ENCODE peak calls at places on chromosomes 13 and 19, in ten cellular contexts. K is fibroblast of lung, C is heart left ventricle, N is lung, T is heart right ventricle, E is mucosa of descending colon, H is left lung, J is breast epithelium, M is RWPE2, I is psoas muscle. O is an unnamed sample. For H3K4me1 and H3K36me3, the result is how much of the 10 kb centered on the place peaks cover.

GRCh38 chr19:41939861-41940442 is 11.7 kb upstream of the ERFL start:
- DNase-seq in K (no peak), C (peak), N (no peak), T (no peak), E (peak), H (no peak), J (no peak), M (no peak), I (no peak), O (peak)

GRCh38 chr13:33764716-33765115 is 53.2 kb upstream of the RFC3 start:
- DNase-seq in K (no peak), C (no peak), N (no peak), T (no peak), E (peak), H (no peak), J (peak), M (no peak), I (no peak), O (no peak)

GRCh38 chr13:75445717-75446529 is 36.0 kb downstream of the TBC1D4 start:
- DNase-seq in K (no peak), C (no peak), N (no peak), T (no peak), E (no peak), H (no peak), J (no peak), M (no peak), I (no peak), O (no peak)

GRCh38 chr13:28751210-28751935 is 32.6 kb upstream of the SLC46A3 start:
- DNase-seq in K (no peak), C (no peak), N (no peak), T (no peak), E (no peak), H (no peak), J (no peak), M (no peak), I (no peak), O (no peak)

GRCh38 chr19:7705387-7706187 is 3.7 kb upstream of the FCER2 start:
- DNase-seq in K (no peak), C (peak), N (peak), T (peak), E (peak), H (peak), J (peak), M (no peak), I (peak), O (no peak)

GRCh38 chr19:48466571-48467325 is 2.4 kb upstream of the CYTH2 start:
- DNase-seq in K (peak), C (no peak), N (no peak), T (no peak), E (no peak), H (no peak), J (no peak), M (no peak), I (no peak), O (no peak)

GRCh38 chr19:16883518-16883917 is 5.3 kb upstream of the F2RL3 start:
- DNase-seq in K (no peak), C (no peak), N (no peak), T (no peak), E (no peak), H (no peak), J (peak), M (peak), I (no peak), O (no peak)

GRCh38 chr13:37700887-37701286 is 102.3 kb upstream of the POSTN start:
- DNase-seq in K (peak), C (no peak), N (no peak), T (no peak), E (no peak), H (no peak), J (no peak), M (no peak), I (no peak), O (no peak)

GRCh38 chr13:76707360-76707759 is 178.8 kb downstream of the KCTD12 start:
- DNase-seq in K (peak), C (no peak), N (no peak), T (no peak), E (no peak), H (no peak), J (no peak), M (no peak), I (no peak), O (no peak)

GRCh38 chr19:10111405-10111811 is at the start of gene P2RY11:
- DNase-seq in K (no peak), C (no peak), N (no peak), T (no peak), E (peak), H (no peak), J (no peak), M (no peak), I (peak), O (no peak)

GRCh38 chr19:10661946-10662345 is 7.8 kb downstream of the ILF3 start:
- DNase-seq in K (no peak), C (no peak), N (no peak), T (no peak), E (no peak), H (no peak), J (no peak), M (no peak), I (no peak), O (no peak)

GRCh38 chr19:11195681-11196080 is 1.7 kb downstream of the KANK2 start:
- DNase-seq in K (no peak), C (no peak), N (no peak), T (no peak), E (no peak), H (no peak), J (no peak), M (no peak), I (no peak), O (no peak)

GRCh38 chr13:50969691-50970090 is 60.1 kb downstream of the RNASEH2B start:
- DNase-seq in K (peak), C (no peak), N (no peak), T (no peak), E (peak), H (no peak), J (no peak), M (no peak), I (no peak), O (peak)

GRCh38 chr13:109200556-109200955 is 571.1 kb downstream of the MYO16 start:
- DNase-seq in K (no peak), C (no peak), N (no peak), T (no peak), E (no peak), H (no peak), J (no peak), M (no peak), I (no peak), O (no peak)

GRCh38 chr19:9937001-9937411 is 691 bp upstream of the OLFM2 start:
- DNase-seq in K (no peak), C (no peak), N (no peak), T (no peak), E (no peak), H (no peak), J (no peak), M (no peak), I (no peak), O (peak)

GRCh38 chr13:21074601-21075302 is 13.4 kb upstream of the LATS2 start:
- DNase-seq in K (no peak), C (peak), N (no peak), T (peak), E (no peak), H (no peak), J (no peak), M (no peak), I (no peak), O (no peak)

GRCh38 chr13:70253834-70254233 is 145.6 kb upstream of the KLHL1 start:
- DNase-seq in K (peak), C (no peak), N (no peak), T (no peak), E (no peak), H (no peak), J (no peak), M (no peak), I (no peak), O (peak)

GRCh38 chr19:21439372-21439771 is 42.4 kb downstream of the ZNF493 start:
- DNase-seq in K (no peak), C (no peak), N (no peak), T (no peak), E (no peak), H (no peak), J (peak), M (no peak), I (no peak), O (no peak)

GRCh38 chr19:55410168-55410567 is 2.6 kb upstream of the UBE2S start:
- DNase-seq in K (no peak), C (no peak), N (no peak), T (no peak), E (no peak), H (no peak), J (no peak), M (no peak), I (no peak), O (no peak)

GRCh38 chr13:20128459-20128927 is 32.4 kb downstream of the GJA3 start:
- DNase-seq in K (no peak), C (no peak), N (no peak), T (no peak), E (peak), H (no peak), J (no peak), M (no peak), I (no peak), O (no peak)

GRCh38 chr19:10892256-10892655 is 20.9 kb downstream of the CARM1 start:
- DNase-seq in K (no peak), C (no peak), N (no peak), T (no peak), E (no peak), H (no peak), J (no peak), M (no peak), I (peak), O (no peak)

GRCh38 chr13:30301827-30302226 is 5.5 kb downstream of the KATNAL1 start:
- DNase-seq in K (peak), C (no peak), N (no peak), T (no peak), E (no peak), H (no peak), J (no peak), M (no peak), I (no peak), O (no peak)

GRCh38 chr19:16168465-16169081 is 4.8 kb downstream of the CIB3 start:
- DNase-seq in K (peak), C (no peak), N (no peak), T (no peak), E (no peak), H (no peak), J (no peak), M (no peak), I (no peak), O (no peak)

GRCh38 chr19:30675086-30675485 is 302.9 kb downstream of the ZNF536 start:
- DNase-seq in K (no peak), C (no peak), N (no peak), T (no peak), E (no peak), H (no peak), J (no peak), M (no peak), I (no peak), O (no peak)

GRCh38 chr13:47962237-47962636 is 38.8 kb downstream of the SUCLA2 start:
- DNase-seq in K (no peak), C (no peak), N (no peak), T (no peak), E (no peak), H (no peak), J (no peak), M (no peak), I (no peak), O (no peak)

GRCh38 chr13:77042566-77043177 is 15.7 kb upstream of the FBXL3 start:
- DNase-seq in K (no peak), C (no peak), N (no peak), T (no peak), E (no peak), H (no peak), J (no peak), M (no peak), I (no peak), O (no peak)

GRCh38 chr19:55158423-55158822 is 891 bp upstream of the TNNI3 start:
- DNase-seq in K (no peak), C (no peak), N (no peak), T (no peak), E (no peak), H (no peak), J (no peak), M (no peak), I (no peak), O (no peak)

DNA sequence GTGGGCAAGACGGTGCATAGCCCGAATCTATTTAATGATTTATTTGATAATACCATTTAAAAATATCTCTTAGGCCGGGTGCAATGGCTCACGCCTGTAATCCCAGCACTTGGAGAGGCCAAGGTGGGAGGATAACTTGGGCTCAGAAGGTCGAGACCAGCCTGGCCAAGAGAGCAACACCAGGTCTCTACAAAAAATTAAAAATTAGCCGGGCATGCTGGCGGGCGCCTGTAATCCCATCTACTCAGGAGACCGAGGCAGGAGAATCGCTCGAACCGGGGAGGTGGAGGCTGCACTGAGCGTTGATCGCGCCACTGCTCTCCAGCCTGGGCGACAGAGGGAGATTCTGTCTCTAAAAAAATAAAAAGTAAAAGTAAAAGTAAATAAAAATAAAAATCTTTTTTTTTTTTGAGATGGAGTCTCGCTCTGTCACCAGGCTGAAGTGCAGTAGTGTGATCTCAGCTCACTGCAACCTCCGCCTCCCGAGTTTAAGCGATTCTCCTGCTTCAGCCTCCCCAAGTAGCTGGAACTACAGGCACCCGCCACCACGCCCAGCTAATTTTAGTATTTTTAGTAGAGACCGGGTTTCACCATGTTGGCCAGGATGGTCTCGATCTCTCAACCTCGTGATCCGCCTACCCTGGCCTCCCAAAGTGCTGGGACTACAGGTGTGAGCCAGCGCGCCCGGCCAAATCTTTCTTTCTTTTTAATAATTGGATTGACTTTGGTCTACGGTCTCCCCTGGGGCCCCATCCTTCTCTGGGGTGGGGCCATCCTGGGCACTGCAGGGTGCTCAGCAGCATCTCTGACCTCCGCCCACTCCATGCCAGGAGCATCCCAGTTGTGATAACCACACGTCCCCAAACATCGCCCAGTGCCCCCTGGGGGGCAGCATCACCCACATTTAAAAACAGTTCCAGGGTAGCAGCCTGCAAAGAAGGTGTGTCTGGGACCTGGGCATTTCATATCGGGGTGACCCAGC is 90.7 kb downstream of the GNG7 start:
- DNase-seq in K (no peak), C (no peak), N (no peak), T (no peak), E (no peak), H (no peak), J (no peak), M (no peak), I (no peak), O (no peak)
- TF ChIP-seq CTCF in K (no peak), C (peak), N (no peak), T (peak), E (no peak), H (no peak), J (no peak), M (peak), I (no peak), O (peak)

GRCh38 chr19:3533563-3534216 is 5.3 kb upstream of the TEKTIP1 start:
- DNase-seq in K (no peak), C (no peak), N (no peak), T (no peak), E (no peak), H (no peak), J (no peak), M (no peak), I (no peak), O (no peak)
- H3K4me1 ChIP-seq in K (under half), C (under half), N (under half), T (under half), E (under half), H (under half), J (under half), M (under half), I (under half), O (under half)

DNA sequence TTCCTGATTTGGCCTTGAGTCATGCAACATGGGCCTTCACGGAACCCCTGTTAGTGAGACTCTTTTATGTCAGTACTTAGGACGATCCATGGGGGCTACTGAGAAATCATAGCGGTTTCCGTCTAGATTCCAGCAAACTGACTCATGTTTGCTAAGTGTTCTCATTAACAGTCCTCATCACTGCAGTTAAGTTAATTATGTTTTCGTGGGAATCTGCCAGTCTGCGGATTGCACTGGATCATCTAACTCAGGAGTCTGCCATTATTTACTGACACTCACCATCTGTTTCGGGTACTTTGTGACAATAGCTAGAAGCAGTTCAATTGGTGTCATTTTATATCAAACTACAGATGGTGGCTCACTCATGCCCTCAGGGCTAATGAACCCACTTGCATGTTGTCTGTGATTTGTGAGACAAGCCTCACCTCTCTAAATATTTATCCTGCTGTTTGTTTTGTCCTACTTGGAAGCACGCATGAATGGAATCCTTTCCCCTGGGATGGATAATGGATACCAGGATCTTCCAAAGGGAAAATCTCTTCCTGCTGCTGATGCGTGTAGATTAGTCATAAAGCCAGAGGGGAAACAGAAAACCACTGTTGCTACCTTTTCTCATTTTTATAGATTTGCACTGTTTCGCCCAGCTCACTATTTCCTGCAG is 61.8 kb downstream of the RAB20 start:
- DNase-seq in K (peak), C (no peak), N (no peak), T (no peak), E (no peak), H (no peak), J (no peak), M (no peak), I (no peak), O (peak)
- H3K36me3 ChIP-seq in K (under half), C (half or more), N (under half), T (half or more), E (under half), H (under half), J (under half), M (half or more), I (under half), O (half or more)

DNA sequence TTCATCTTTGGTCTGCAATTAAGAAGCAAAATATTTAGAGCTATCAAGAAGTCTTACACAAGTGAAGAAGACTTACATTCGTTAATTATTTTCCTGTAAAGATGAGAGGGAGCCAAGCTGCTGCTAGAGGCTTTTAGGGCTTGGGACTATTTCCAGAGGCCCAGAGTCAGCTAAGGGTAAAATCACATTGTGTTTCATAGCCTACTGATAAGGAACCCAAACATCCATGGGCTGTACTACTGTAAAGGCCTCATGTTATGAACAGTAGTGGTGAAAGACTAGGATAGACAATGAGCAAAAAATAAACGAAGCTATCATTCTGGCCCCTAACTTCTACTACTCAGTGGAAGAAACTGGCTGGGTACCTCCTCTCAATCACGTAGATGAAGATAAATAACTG is 10.9 kb upstream of the TEX30 start:
- DNase-seq in K (no peak), C (no peak), N (no peak), T (no peak), E (no peak), H (no peak), J (no peak), M (no peak), I (no peak), O (no peak)
- TF ChIP-seq CTCF in K (no peak), C (no peak), N (no peak), T (no peak), E (no peak), H (no peak), J (no peak), M (no peak), I (no peak), O (no peak)

DNA sequence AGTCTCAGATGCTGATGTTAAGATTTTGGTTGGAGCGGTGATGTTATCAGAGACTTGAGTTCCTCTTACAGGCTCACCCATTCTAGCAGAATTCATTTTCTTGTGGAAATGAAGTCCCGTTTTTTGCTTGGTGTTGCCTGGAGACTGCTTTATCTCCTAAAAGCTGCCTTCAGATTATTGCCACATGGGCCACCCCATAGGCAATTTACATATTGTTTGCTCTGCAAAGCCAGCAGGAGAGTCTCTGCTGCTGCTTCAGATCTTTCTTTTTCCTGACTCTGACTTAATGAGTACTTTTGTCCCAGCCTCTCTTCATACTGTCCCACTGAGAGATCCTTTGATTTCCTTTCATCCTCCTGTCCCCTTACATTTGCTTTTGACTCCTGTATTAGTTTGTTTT is 114.6 kb downstream of the TDRD3 start:
- DNase-seq in K (no peak), C (no peak), N (no peak), T (no peak), E (no peak), H (no peak), J (no peak), M (no peak), I (no peak), O (peak)
- H3K4me1 ChIP-seq in K (under half), C (under half), N (under half), T (under half), E (under half), H (under half), J (under half), M (under half), I (under half), O (under half)

O was measured in A673.